ENCODE peak calls at places on chromosome X, in four cellular contexts. Q, A, X and Z are unnamed samples.
A peak's percentile ranks its signal among the peaks of the same experiment; 100 is the strongest.

GRCh38 chrX:12309733-12310054 is 171.4 kb downstream of the FRMPD4 start:
- DNase-seq in Q (no peak), A (no peak), X (no peak), Z (no peak)

GRCh38 chrX:75522565-75523411 is at the start of gene ZDHHC15:
- DNase-seq in Q (peak; percentile 3), A (peak; percentile 27), X (peak; percentile 48), Z (peak; percentile 0)

GRCh38 chrX:8784162-8784561 is 17.0 kb downstream of the FAM9A start:
- DNase-seq in Q (no peak), A (no peak), X (no peak), Z (no peak)

GRCh38 chrX:153499876-153500275 is 5.1 kb downstream of the BGN start:
- DNase-seq in Q (no peak), A (no peak), X (no peak), Z (no peak)

GRCh38 chrX:47628980-47629379 is 750 bp downstream of the CFP start:
- DNase-seq in Q (no peak), A (no peak), X (no peak), Z (no peak)

GRCh38 chrX:129097668-129098067 is 425.6 kb downstream of the SMARCA1 start:
- DNase-seq in Q (no peak), A (no peak), X (no peak), Z (no peak)

GRCh38 chrX:103211012-103211715 is 3.7 kb upstream of the BEX4 start:
- DNase-seq in Q (peak; percentile 60), A (peak; percentile 31), X (no peak), Z (peak; percentile 47)

GRCh38 chrX:85698921-85699320 is 319.5 kb upstream of the POF1B start:
- DNase-seq in Q (no peak), A (no peak), X (no peak), Z (no peak)

GRCh38 chrX:49162620-49163019 is at the start of gene MAGIX:
- DNase-seq in Q (no peak), A (no peak), X (peak; percentile 57), Z (no peak)

GRCh38 chrX:74133156-74133796 is 170.7 kb upstream of the ZCCHC13 start:
- DNase-seq in Q (peak; percentile 75), A (peak; percentile 31), X (no peak), Z (peak; percentile 60)

GRCh38 chrX:39805022-39805421 is 292.7 kb downstream of the BCOR start:
- DNase-seq in Q (no peak), A (no peak), X (no peak), Z (no peak)

GRCh38 chrX:115679460-115679859 is 118.5 kb downstream of the PLS3 start:
- DNase-seq in Q (peak; percentile 53), A (no peak), X (no peak), Z (peak; percentile 6)

GRCh38 chrX:12410523-12410922 is 272.2 kb downstream of the FRMPD4 start:
- DNase-seq in Q (no peak), A (no peak), X (no peak), Z (no peak)

GRCh38 chrX:13742397-13743176 is 8.0 kb downstream of the OFD1 start:
- DNase-seq in Q (no peak), A (no peak), X (no peak), Z (no peak)